ENCODE peak calls at places on chromosomes 3 and 15, in eight cellular contexts. One of them, this sample, is unnamed.

GRCh38 chr3:145015243-145015642 is 1043.6 kb downstream of the DIPK2A start:
- DNase-seq in progenitor cell of endocrine pancreas: no peak
- DNase-seq in esophagus squamous epithelium: no peak
- DNase-seq in HFFc6: no peak
- DNase-seq in GM12878: no peak
- DNase-seq in neural crest cell: no peak
- DNase-seq in GM10248: no peak
- DNase-seq in HFF-Myc: no peak
- DNase-seq in this sample: no peak

GRCh38 chr3:93843981-93844380 is 129.7 kb downstream of the PROS1 start:
- DNase-seq in esophagus squamous epithelium: no peak
- DNase-seq in GM10248: no peak
- DNase-seq in neural crest cell: no peak
- DNase-seq in HFF-Myc: no peak
- DNase-seq in progenitor cell of endocrine pancreas: no peak
- DNase-seq in GM12878: no peak
- DNase-seq in HFFc6: peak; percentile 83
- DNase-seq in this sample: peak; percentile 79

GRCh38 chr15:92907229-92907628 is 7.1 kb downstream of the CHD2 start:
- DNase-seq in GM10248: no peak
- DNase-seq in GM12878: no peak
- DNase-seq in progenitor cell of endocrine pancreas: no peak
- DNase-seq in HFFc6: no peak
- DNase-seq in neural crest cell: no peak
- DNase-seq in esophagus squamous epithelium: no peak
- DNase-seq in HFF-Myc: no peak
- DNase-seq in this sample: no peak

GRCh38 chr3:186425788-186426730 is 64.0 kb upstream of the DGKG start:
- DNase-seq in GM12878: no peak
- DNase-seq in neural crest cell: no peak
- DNase-seq in GM10248: no peak
- DNase-seq in esophagus squamous epithelium: no peak
- DNase-seq in HFF-Myc: peak; percentile 53
- DNase-seq in progenitor cell of endocrine pancreas: no peak
- DNase-seq in HFFc6: peak; percentile 85
- DNase-seq in this sample: no peak

GRCh38 chr15:40366204-40367037 is 8.4 kb downstream of the DISP2 start:
- DNase-seq in GM10248: no peak
- DNase-seq in progenitor cell of endocrine pancreas: no peak
- DNase-seq in neural crest cell: no peak
- DNase-seq in esophagus squamous epithelium: no peak
- DNase-seq in GM12878: no peak
- DNase-seq in HFF-Myc: no peak
- DNase-seq in HFFc6: no peak
- DNase-seq in this sample: no peak

GRCh38 chr3:133238015-133238414 is 161.8 kb upstream of the BFSP2 start:
- DNase-seq in GM12878: no peak
- DNase-seq in esophagus squamous epithelium: no peak
- DNase-seq in progenitor cell of endocrine pancreas: no peak
- DNase-seq in HFF-Myc: no peak
- DNase-seq in HFFc6: no peak
- DNase-seq in GM10248: no peak
- DNase-seq in neural crest cell: no peak
- DNase-seq in this sample: no peak

GRCh38 chr15:63823253-63823844 is 10.4 kb downstream of the HERC1 start:
- DNase-seq in esophagus squamous epithelium: no peak
- DNase-seq in progenitor cell of endocrine pancreas: no peak
- DNase-seq in GM12878: no peak
- DNase-seq in HFFc6: no peak
- DNase-seq in GM10248: no peak
- DNase-seq in neural crest cell: no peak
- DNase-seq in HFF-Myc: no peak
- DNase-seq in this sample: no peak

GRCh38 chr3:54936561-54936960 is 8.7 kb upstream of the LRTM1 start:
- DNase-seq in neural crest cell: no peak
- DNase-seq in HFFc6: no peak
- DNase-seq in progenitor cell of endocrine pancreas: no peak
- DNase-seq in esophagus squamous epithelium: no peak
- DNase-seq in HFF-Myc: no peak
- DNase-seq in GM12878: no peak
- DNase-seq in GM10248: no peak
- DNase-seq in this sample: no peak

GRCh38 chr3:48847053-48847585 is 555 bp downstream of the PRKAR2A start:
- DNase-seq in HFFc6: peak; percentile 72
- DNase-seq in GM10248: peak; percentile 45
- DNase-seq in neural crest cell: peak; percentile 35
- DNase-seq in esophagus squamous epithelium: no peak
- DNase-seq in HFF-Myc: peak; percentile 47
- DNase-seq in progenitor cell of endocrine pancreas: peak; percentile 49
- DNase-seq in GM12878: no peak
- DNase-seq in this sample: peak; percentile 29

GRCh38 chr3:136305879-136306278 is 55.7 kb downstream of the PCCB start:
- DNase-seq in HFFc6: peak; percentile 66
- DNase-seq in neural crest cell: no peak
- DNase-seq in progenitor cell of endocrine pancreas: no peak
- DNase-seq in esophagus squamous epithelium: no peak
- DNase-seq in GM10248: no peak
- DNase-seq in GM12878: peak; percentile 8
- DNase-seq in HFF-Myc: peak; percentile 1
- DNase-seq in this sample: no peak

GRCh38 chr3:184377882-184378445 is at the start of gene THPO:
- DNase-seq in esophagus squamous epithelium: no peak
- DNase-seq in GM10248: no peak
- DNase-seq in neural crest cell: no peak
- DNase-seq in progenitor cell of endocrine pancreas: no peak
- DNase-seq in GM12878: no peak
- DNase-seq in HFF-Myc: no peak
- DNase-seq in HFFc6: no peak
- DNase-seq in this sample: no peak

GRCh38 chr15:90101130-90101968 is 919 bp downstream of the IDH2 start:
- DNase-seq in GM10248: peak; percentile 57
- DNase-seq in progenitor cell of endocrine pancreas: no peak
- DNase-seq in neural crest cell: peak; percentile 39
- DNase-seq in GM12878: no peak
- DNase-seq in esophagus squamous epithelium: no peak
- DNase-seq in HFF-Myc: no peak
- DNase-seq in HFFc6: no peak
- DNase-seq in this sample: peak; percentile 74

GRCh38 chr3:191393146-191393545 is 62.8 kb upstream of the UTS2B start:
- DNase-seq in GM10248: no peak
- DNase-seq in neural crest cell: no peak
- DNase-seq in HFFc6: no peak
- DNase-seq in GM12878: no peak
- DNase-seq in progenitor cell of endocrine pancreas: no peak
- DNase-seq in esophagus squamous epithelium: no peak
- DNase-seq in HFF-Myc: no peak
- DNase-seq in this sample: no peak

GRCh38 chr3:99970198-99970597 is 144.1 kb downstream of the FILIP1L start:
- DNase-seq in GM12878: peak; percentile 70
- DNase-seq in GM10248: peak; percentile 39
- DNase-seq in esophagus squamous epithelium: no peak
- DNase-seq in HFF-Myc: no peak
- DNase-seq in HFFc6: no peak
- DNase-seq in progenitor cell of endocrine pancreas: no peak
- DNase-seq in neural crest cell: no peak
- DNase-seq in this sample: no peak

GRCh38 chr15:75647370-75648155 is at the start of gene SNX33:
- DNase-seq in GM10248: peak; percentile 79
- DNase-seq in esophagus squamous epithelium: no peak
- DNase-seq in HFFc6: peak; percentile 73
- DNase-seq in HFF-Myc: no peak
- DNase-seq in GM12878: no peak
- DNase-seq in neural crest cell: peak; percentile 65
- DNase-seq in progenitor cell of endocrine pancreas: peak; percentile 57
- DNase-seq in this sample: peak; percentile 91

GRCh38 chr3:125045194-125045593 is 10.6 kb downstream of the HEG1 start:
- DNase-seq in progenitor cell of endocrine pancreas: no peak
- DNase-seq in GM10248: no peak
- DNase-seq in esophagus squamous epithelium: no peak
- DNase-seq in HFF-Myc: no peak
- DNase-seq in HFFc6: no peak
- DNase-seq in GM12878: no peak
- DNase-seq in neural crest cell: no peak
- DNase-seq in this sample: peak; percentile 62

GRCh38 chr3:125043599-125044151 is 12.1 kb downstream of the HEG1 start:
- DNase-seq in neural crest cell: no peak
- DNase-seq in HFFc6: no peak
- DNase-seq in esophagus squamous epithelium: no peak
- DNase-seq in progenitor cell of endocrine pancreas: no peak
- DNase-seq in GM10248: no peak
- DNase-seq in HFF-Myc: no peak
- DNase-seq in GM12878: no peak
- DNase-seq in this sample: no peak

GRCh38 chr3:125048282-125048681 is 7.5 kb downstream of the HEG1 start:
- DNase-seq in neural crest cell: no peak
- DNase-seq in progenitor cell of endocrine pancreas: no peak
- DNase-seq in GM12878: no peak
- DNase-seq in esophagus squamous epithelium: no peak
- DNase-seq in GM10248: no peak
- DNase-seq in HFFc6: no peak
- DNase-seq in HFF-Myc: no peak
- DNase-seq in this sample: no peak

GRCh38 chr3:125042725-125043406 is 12.9 kb downstream of the HEG1 start:
- DNase-seq in GM10248: no peak
- DNase-seq in progenitor cell of endocrine pancreas: no peak
- DNase-seq in HFF-Myc: no peak
- DNase-seq in esophagus squamous epithelium: no peak
- DNase-seq in HFFc6: no peak
- DNase-seq in GM12878: no peak
- DNase-seq in neural crest cell: no peak
- DNase-seq in this sample: no peak

GRCh38 chr3:125045965-125046364 is 9.8 kb downstream of the HEG1 start:
- DNase-seq in GM12878: no peak
- DNase-seq in HFF-Myc: no peak
- DNase-seq in neural crest cell: no peak
- DNase-seq in progenitor cell of endocrine pancreas: no peak
- DNase-seq in HFFc6: peak; percentile 83
- DNase-seq in esophagus squamous epithelium: no peak
- DNase-seq in GM10248: no peak
- DNase-seq in this sample: peak; percentile 28
- TF ChIP-seq CTCF in GM12878: no peak
- TF ChIP-seq CTCF in HFF-Myc: peak; percentile 28
- TF ChIP-seq CTCF in neural crest cell: no peak
- TF ChIP-seq CTCF in progenitor cell of endocrine pancreas: no peak
- TF ChIP-seq CTCF in HFFc6: peak; percentile 59
- TF ChIP-seq CTCF in esophagus squamous epithelium: no peak
- TF ChIP-seq CTCF in GM10248: no peak
- TF ChIP-seq CTCF in this sample: no peak

GRCh38 chr3:13457593-13457992 is 22.5 kb upstream of the HDAC11 start:
- DNase-seq in progenitor cell of endocrine pancreas: no peak
- DNase-seq in HFF-Myc: no peak
- DNase-seq in neural crest cell: no peak
- DNase-seq in esophagus squamous epithelium: no peak
- DNase-seq in HFFc6: no peak
- DNase-seq in GM12878: no peak
- DNase-seq in GM10248: no peak
- DNase-seq in this sample: no peak
- TF ChIP-seq CTCF in progenitor cell of endocrine pancreas: no peak
- TF ChIP-seq CTCF in HFF-Myc: no peak
- TF ChIP-seq CTCF in neural crest cell: no peak
- TF ChIP-seq CTCF in esophagus squamous epithelium: no peak
- TF ChIP-seq CTCF in HFFc6: no peak
- TF ChIP-seq CTCF in GM12878: no peak
- TF ChIP-seq CTCF in GM10248: no peak
- TF ChIP-seq CTCF in this sample: no peak

GRCh38 chr3:170233532-170233931 is 11.3 kb downstream of the PRKCI start:
- DNase-seq in esophagus squamous epithelium: no peak
- DNase-seq in GM10248: no peak
- DNase-seq in neural crest cell: no peak
- DNase-seq in HFF-Myc: no peak
- DNase-seq in HFFc6: peak; percentile 74
- DNase-seq in GM12878: no peak
- DNase-seq in progenitor cell of endocrine pancreas: no peak
- DNase-seq in this sample: no peak
- TF ChIP-seq CTCF in esophagus squamous epithelium: no peak
- TF ChIP-seq CTCF in GM10248: no peak
- TF ChIP-seq CTCF in neural crest cell: no peak
- TF ChIP-seq CTCF in HFF-Myc: no peak
- TF ChIP-seq CTCF in HFFc6: no peak
- TF ChIP-seq CTCF in GM12878: no peak
- TF ChIP-seq CTCF in progenitor cell of endocrine pancreas: no peak
- TF ChIP-seq CTCF in this sample: no peak

GRCh38 chr3:30259730-30260129 is 346.7 kb upstream of the TGFBR2 start:
- DNase-seq in HFFc6: no peak
- DNase-seq in progenitor cell of endocrine pancreas: no peak
- DNase-seq in GM10248: no peak
- DNase-seq in esophagus squamous epithelium: no peak
- DNase-seq in HFF-Myc: no peak
- DNase-seq in neural crest cell: no peak
- DNase-seq in GM12878: no peak
- DNase-seq in this sample: no peak

GRCh38 chr3:30266536-30266935 is 339.9 kb upstream of the TGFBR2 start:
- DNase-seq in HFFc6: no peak
- DNase-seq in GM10248: no peak
- DNase-seq in GM12878: no peak
- DNase-seq in esophagus squamous epithelium: no peak
- DNase-seq in neural crest cell: no peak
- DNase-seq in HFF-Myc: no peak
- DNase-seq in progenitor cell of endocrine pancreas: no peak
- DNase-seq in this sample: no peak

GRCh38 chr3:30260747-30261146 is 345.7 kb upstream of the TGFBR2 start:
- DNase-seq in esophagus squamous epithelium: no peak
- DNase-seq in GM12878: no peak
- DNase-seq in HFFc6: peak; percentile 67
- DNase-seq in GM10248: no peak
- DNase-seq in neural crest cell: no peak
- DNase-seq in progenitor cell of endocrine pancreas: no peak
- DNase-seq in HFF-Myc: no peak
- DNase-seq in this sample: no peak

GRCh38 chr3:30263238-30263920 is 343.0 kb upstream of the TGFBR2 start:
- DNase-seq in GM10248: no peak
- DNase-seq in HFFc6: no peak
- DNase-seq in esophagus squamous epithelium: no peak
- DNase-seq in neural crest cell: no peak
- DNase-seq in GM12878: no peak
- DNase-seq in HFF-Myc: no peak
- DNase-seq in progenitor cell of endocrine pancreas: no peak
- DNase-seq in this sample: no peak

GRCh38 chr3:30263921-30264313 is 342.5 kb upstream of the TGFBR2 start:
- DNase-seq in progenitor cell of endocrine pancreas: no peak
- DNase-seq in HFF-Myc: no peak
- DNase-seq in GM10248: no peak
- DNase-seq in esophagus squamous epithelium: no peak
- DNase-seq in neural crest cell: no peak
- DNase-seq in GM12878: no peak
- DNase-seq in HFFc6: no peak
- DNase-seq in this sample: no peak
- TF ChIP-seq CTCF in progenitor cell of endocrine pancreas: no peak
- TF ChIP-seq CTCF in HFF-Myc: no peak
- TF ChIP-seq CTCF in GM10248: no peak
- TF ChIP-seq CTCF in esophagus squamous epithelium: no peak
- TF ChIP-seq CTCF in neural crest cell: no peak
- TF ChIP-seq CTCF in GM12878: no peak
- TF ChIP-seq CTCF in HFFc6: no peak
- TF ChIP-seq CTCF in this sample: no peak

DNA sequence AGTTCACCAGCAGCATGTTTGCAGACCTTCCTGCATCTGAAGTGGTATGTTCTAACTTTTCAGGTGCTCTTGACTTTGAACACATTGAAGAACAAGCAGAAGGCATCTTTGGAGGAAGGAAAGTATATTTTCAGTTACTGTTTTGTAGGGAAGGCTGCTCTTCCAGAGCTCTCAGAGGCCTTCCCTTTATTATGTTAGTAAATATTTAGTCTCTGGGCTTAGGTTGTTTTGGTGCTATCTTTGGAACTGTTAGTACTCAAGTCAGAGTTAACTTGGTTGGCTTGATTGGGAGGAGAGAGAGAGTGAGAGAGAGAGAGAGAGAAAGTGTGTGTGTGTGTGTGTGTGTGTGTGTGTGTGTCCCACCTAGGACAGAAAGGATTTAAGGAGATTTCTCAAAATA is 188.2 kb downstream of the ITPR1 start:
- DNase-seq in neural crest cell: no peak
- DNase-seq in esophagus squamous epithelium: no peak
- DNase-seq in GM12878: no peak
- DNase-seq in HFF-Myc: no peak
- DNase-seq in progenitor cell of endocrine pancreas: no peak
- DNase-seq in HFFc6: no peak
- DNase-seq in GM10248: no peak
- DNase-seq in this sample: no peak
- TF ChIP-seq CTCF in neural crest cell: no peak
- TF ChIP-seq CTCF in esophagus squamous epithelium: no peak
- TF ChIP-seq CTCF in GM12878: no peak
- TF ChIP-seq CTCF in HFF-Myc: no peak
- TF ChIP-seq CTCF in progenitor cell of endocrine pancreas: no peak
- TF ChIP-seq CTCF in HFFc6: no peak
- TF ChIP-seq CTCF in GM10248: no peak
- TF ChIP-seq CTCF in this sample: no peak

This sample was measured in ascending aorta.